ENCODE peak calls at places on chromosomes 4 and X, in eight cellular contexts. One of them, this sample, is unnamed. For H3K4me1, the result is how much of the 10 kb centered on the place peaks cover.

GRCh38 chr4:151922306-151922705 is 161.5 kb upstream of the GATB start:
- DNase-seq in prostate gland: no peak
- DNase-seq in PC-9: no peak
- DNase-seq in tibial artery: no peak
- DNase-seq in spleen: no peak
- DNase-seq in aorta: no peak
- DNase-seq in H9: no peak
- DNase-seq in tibial nerve: no peak
- DNase-seq in this sample: no peak

GRCh38 chr4:128191115-128191897 is 96.3 kb downstream of the PGRMC2 start:
- DNase-seq in prostate gland: peak
- DNase-seq in PC-9: peak
- DNase-seq in tibial artery: peak
- DNase-seq in spleen: peak
- DNase-seq in aorta: peak
- DNase-seq in H9: peak
- DNase-seq in tibial nerve: no peak
- DNase-seq in this sample: peak

GRCh38 chr4:41748788-41749445 is 392 bp upstream of the PHOX2B start:
- DNase-seq in prostate gland: no peak
- DNase-seq in PC-9: no peak
- DNase-seq in tibial artery: no peak
- DNase-seq in spleen: no peak
- DNase-seq in aorta: no peak
- DNase-seq in H9: no peak
- DNase-seq in tibial nerve: no peak
- DNase-seq in this sample: no peak

GRCh38 chr4:111234939-111235338 is 612.1 kb upstream of the PITX2 start:
- DNase-seq in prostate gland: no peak
- DNase-seq in PC-9: no peak
- DNase-seq in tibial artery: no peak
- DNase-seq in spleen: no peak
- DNase-seq in aorta: no peak
- DNase-seq in H9: no peak
- DNase-seq in tibial nerve: no peak
- DNase-seq in this sample: no peak

GRCh38 chrX:2707334-2707760 is 16.3 kb downstream of the CD99 start:
- DNase-seq in prostate gland: peak
- DNase-seq in PC-9: peak
- DNase-seq in tibial artery: peak
- DNase-seq in spleen: peak
- DNase-seq in aorta: peak
- DNase-seq in H9: peak
- DNase-seq in tibial nerve: peak
- DNase-seq in this sample: peak

GRCh38 chrX:53153581-53153980 is 59.6 kb downstream of the KANTR start:
- DNase-seq in prostate gland: no peak
- DNase-seq in PC-9: no peak
- DNase-seq in tibial artery: no peak
- DNase-seq in spleen: no peak
- DNase-seq in aorta: no peak
- DNase-seq in H9: no peak
- DNase-seq in tibial nerve: no peak
- DNase-seq in this sample: no peak

GRCh38 chrX:110244951-110245480 is 72.9 kb downstream of the AMMECR1 start:
- DNase-seq in prostate gland: no peak
- DNase-seq in PC-9: no peak
- DNase-seq in tibial artery: no peak
- DNase-seq in spleen: no peak
- DNase-seq in aorta: no peak
- DNase-seq in H9: no peak
- DNase-seq in tibial nerve: no peak
- DNase-seq in this sample: no peak

GRCh38 chrX:104335765-104336164 is 81.0 kb upstream of the ESX1 start:
- DNase-seq in prostate gland: no peak
- DNase-seq in PC-9: peak
- DNase-seq in tibial artery: no peak
- DNase-seq in spleen: no peak
- DNase-seq in aorta: no peak
- DNase-seq in H9: no peak
- DNase-seq in tibial nerve: no peak
- DNase-seq in this sample: no peak

GRCh38 chr4:184330008-184330400 is 112.3 kb upstream of the ENPP6 start:
- DNase-seq in prostate gland: no peak
- DNase-seq in PC-9: no peak
- DNase-seq in tibial artery: peak
- DNase-seq in spleen: peak
- DNase-seq in aorta: peak
- DNase-seq in H9: no peak
- DNase-seq in tibial nerve: peak
- DNase-seq in this sample: no peak

GRCh38 chr4:122930877-122931276 is 8.5 kb upstream of the NUDT6 start:
- DNase-seq in prostate gland: no peak
- DNase-seq in PC-9: no peak
- DNase-seq in tibial artery: no peak
- DNase-seq in spleen: no peak
- DNase-seq in aorta: no peak
- DNase-seq in H9: no peak
- DNase-seq in tibial nerve: no peak
- DNase-seq in this sample: no peak

GRCh38 chrX:153519569-153520285 is 2.3 kb downstream of the ATP2B3 start:
- DNase-seq in prostate gland: no peak
- DNase-seq in PC-9: no peak
- DNase-seq in tibial artery: no peak
- DNase-seq in spleen: no peak
- DNase-seq in aorta: no peak
- DNase-seq in H9: no peak
- DNase-seq in tibial nerve: no peak
- DNase-seq in this sample: no peak

DNA sequence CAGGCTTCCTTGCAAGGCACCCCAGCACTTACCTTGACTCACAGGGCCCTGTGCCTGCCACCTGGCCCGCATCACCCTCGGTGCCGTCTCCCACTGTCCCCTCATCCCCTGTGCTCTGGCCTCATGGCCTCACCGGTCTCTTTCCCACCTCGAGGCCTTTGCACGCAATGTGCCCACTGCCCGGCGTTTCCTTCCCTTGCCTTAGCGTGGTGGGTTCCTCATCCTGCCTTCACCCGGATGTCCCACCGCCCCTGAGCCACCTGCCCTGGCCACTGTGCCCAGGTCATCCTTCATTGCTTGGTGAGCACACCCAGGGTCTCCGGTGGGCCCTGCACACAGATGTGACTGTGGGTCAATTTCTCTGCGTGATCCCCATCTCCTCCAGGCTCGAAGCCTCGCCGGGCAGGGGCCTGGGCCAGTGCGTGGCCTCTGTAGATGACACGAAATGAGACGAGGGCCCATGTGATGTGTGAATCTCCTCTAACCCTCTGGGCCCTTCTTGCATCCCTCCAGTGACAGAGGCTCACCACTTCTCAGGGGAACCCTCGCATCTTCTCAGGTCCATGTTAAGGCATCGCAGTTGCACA is 4.6 kb downstream of the HTRA3 start:
- DNase-seq in prostate gland: no peak
- DNase-seq in PC-9: no peak
- DNase-seq in tibial artery: no peak
- DNase-seq in spleen: no peak
- DNase-seq in aorta: no peak
- DNase-seq in H9: no peak
- DNase-seq in tibial nerve: no peak
- DNase-seq in this sample: no peak
- H3K4me1 ChIP-seq in prostate gland: under half
- H3K4me1 ChIP-seq in PC-9: under half
- H3K4me1 ChIP-seq in tibial artery: under half
- H3K4me1 ChIP-seq in spleen: half or more
- H3K4me1 ChIP-seq in aorta: under half
- H3K4me1 ChIP-seq in H9: under half
- H3K4me1 ChIP-seq in tibial nerve: under half
- H3K4me1 ChIP-seq in this sample: under half

GRCh38 chr4:82852751-82853053 is 38.3 kb downstream of the SEC31A start:
- DNase-seq in prostate gland: no peak
- DNase-seq in PC-9: no peak
- DNase-seq in tibial artery: no peak
- DNase-seq in spleen: no peak
- DNase-seq in aorta: no peak
- DNase-seq in H9: no peak
- DNase-seq in tibial nerve: no peak
- DNase-seq in this sample: no peak

GRCh38 chr4:82848706-82849105 is 42.2 kb downstream of the SEC31A start:
- DNase-seq in prostate gland: no peak
- DNase-seq in PC-9: no peak
- DNase-seq in tibial artery: no peak
- DNase-seq in spleen: no peak
- DNase-seq in aorta: no peak
- DNase-seq in H9: no peak
- DNase-seq in tibial nerve: no peak
- DNase-seq in this sample: no peak

GRCh38 chr4:82851318-82851717 is 39.6 kb downstream of the SEC31A start:
- DNase-seq in prostate gland: no peak
- DNase-seq in PC-9: no peak
- DNase-seq in tibial artery: no peak
- DNase-seq in spleen: no peak
- DNase-seq in aorta: no peak
- DNase-seq in H9: no peak
- DNase-seq in tibial nerve: no peak
- DNase-seq in this sample: no peak

GRCh38 chr4:82850684-82851083 is 40.3 kb downstream of the SEC31A start:
- DNase-seq in prostate gland: no peak
- DNase-seq in PC-9: no peak
- DNase-seq in tibial artery: no peak
- DNase-seq in spleen: no peak
- DNase-seq in aorta: no peak
- DNase-seq in H9: no peak
- DNase-seq in tibial nerve: no peak
- DNase-seq in this sample: no peak

DNA sequence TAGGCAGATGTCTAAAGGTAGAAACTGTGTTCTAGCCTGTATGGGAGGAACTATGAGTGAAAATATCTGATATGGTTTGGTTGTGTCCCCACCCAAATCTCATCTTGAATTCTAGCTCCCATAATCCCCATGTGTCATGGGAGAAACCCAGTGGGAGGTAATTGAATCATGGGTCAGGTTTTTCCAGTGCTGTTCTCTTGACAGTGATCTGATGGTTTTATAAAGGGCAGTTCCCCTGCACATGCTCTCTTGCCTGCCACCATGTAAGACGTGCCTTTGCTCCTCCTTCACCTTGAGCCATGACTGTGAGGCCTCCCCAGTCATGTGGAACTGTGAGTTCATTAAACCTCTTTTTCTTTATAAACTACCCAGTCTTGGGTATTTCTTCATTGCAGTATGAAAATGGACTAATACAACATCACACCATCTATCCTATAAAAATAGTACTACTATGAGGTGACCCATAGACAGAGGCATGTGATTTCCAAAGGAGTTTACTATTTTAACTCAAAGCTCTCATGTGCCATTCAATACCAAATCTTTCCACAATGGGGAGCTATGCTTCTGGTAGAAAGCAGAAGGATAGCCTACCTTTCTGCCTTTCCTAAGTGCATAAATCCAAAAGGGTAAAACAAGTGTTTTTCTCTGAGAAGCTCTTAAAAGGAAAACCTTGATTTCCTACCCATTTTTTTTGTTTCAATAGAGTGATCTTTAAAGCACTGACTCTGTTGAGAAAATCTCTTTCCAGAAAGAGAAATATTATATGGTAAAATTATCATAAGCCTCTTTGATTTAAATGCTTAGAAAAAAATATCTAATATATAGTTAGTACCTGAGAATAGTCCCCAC is 38.8 kb downstream of the SEC31A start:
- DNase-seq in prostate gland: no peak
- DNase-seq in PC-9: no peak
- DNase-seq in tibial artery: no peak
- DNase-seq in spleen: no peak
- DNase-seq in aorta: no peak
- DNase-seq in H9: no peak
- DNase-seq in tibial nerve: no peak
- DNase-seq in this sample: no peak
- H3K27ac ChIP-seq in prostate gland: no peak
- H3K27ac ChIP-seq in PC-9: no peak
- H3K27ac ChIP-seq in tibial artery: no peak
- H3K27ac ChIP-seq in spleen: no peak
- H3K27ac ChIP-seq in aorta: no peak
- H3K27ac ChIP-seq in H9: no peak
- H3K27ac ChIP-seq in tibial nerve: no peak
- H3K27ac ChIP-seq in this sample: no peak

GRCh38 chr4:24808261-24808660 is 12.9 kb downstream of the SOD3 start:
- DNase-seq in prostate gland: no peak
- DNase-seq in PC-9: no peak
- DNase-seq in tibial artery: no peak
- DNase-seq in spleen: no peak
- DNase-seq in aorta: no peak
- DNase-seq in H9: no peak
- DNase-seq in tibial nerve: no peak
- DNase-seq in this sample: no peak
- H3K4me1 ChIP-seq in prostate gland: under half
- H3K4me1 ChIP-seq in PC-9: under half
- H3K4me1 ChIP-seq in tibial artery: under half
- H3K4me1 ChIP-seq in spleen: under half
- H3K4me1 ChIP-seq in aorta: under half
- H3K4me1 ChIP-seq in H9: under half
- H3K4me1 ChIP-seq in tibial nerve: under half
- H3K4me1 ChIP-seq in this sample: under half

DNA sequence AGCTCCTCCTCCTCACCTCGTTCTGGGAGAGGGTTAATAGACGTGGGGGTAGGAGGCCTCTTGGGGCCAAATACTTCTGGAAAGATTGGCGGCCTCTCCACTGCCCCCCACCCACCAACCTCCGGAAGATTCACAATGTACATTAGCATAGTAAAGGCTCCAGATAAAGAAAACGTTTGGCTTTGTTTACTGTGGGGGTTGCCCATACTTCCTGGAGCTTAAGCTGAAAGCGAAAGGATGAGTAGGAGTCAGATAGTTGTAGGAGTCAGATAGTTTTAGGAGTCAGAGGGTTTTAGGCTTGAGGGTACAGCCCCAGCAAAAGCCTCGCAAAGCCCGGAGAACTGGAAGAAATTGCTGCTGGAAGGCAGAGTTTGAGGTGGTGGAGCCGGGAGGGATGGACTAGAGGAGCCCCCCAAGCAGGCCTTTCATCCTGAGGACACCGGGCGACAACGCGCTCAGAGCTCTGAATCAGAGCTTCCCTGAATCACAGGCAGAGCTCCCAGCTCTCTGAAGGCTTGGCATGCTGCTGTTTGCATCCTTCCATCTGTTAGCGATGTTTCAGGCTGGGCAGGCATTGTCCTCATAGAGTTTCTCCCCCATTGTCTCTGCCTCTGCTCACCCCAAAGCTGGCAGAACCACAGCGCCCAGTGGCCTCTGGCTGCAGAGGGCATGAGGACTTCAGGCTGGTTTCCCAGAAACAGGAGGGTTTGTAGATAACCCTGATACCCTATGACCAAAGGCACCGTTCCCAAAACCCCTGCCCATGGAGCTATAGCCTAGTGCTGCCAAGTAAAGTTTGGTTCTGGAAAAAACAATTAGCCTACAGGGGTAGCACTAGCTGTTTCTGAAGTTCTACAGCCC is 280.7 kb downstream of the BCOR start:
- DNase-seq in prostate gland: no peak
- DNase-seq in PC-9: no peak
- DNase-seq in tibial artery: no peak
- DNase-seq in spleen: peak
- DNase-seq in aorta: no peak
- DNase-seq in H9: peak
- DNase-seq in tibial nerve: no peak
- DNase-seq in this sample: no peak
- H3K27ac ChIP-seq in prostate gland: no peak
- H3K27ac ChIP-seq in PC-9: no peak
- H3K27ac ChIP-seq in tibial artery: peak
- H3K27ac ChIP-seq in spleen: peak
- H3K27ac ChIP-seq in aorta: peak
- H3K27ac ChIP-seq in H9: peak
- H3K27ac ChIP-seq in tibial nerve: no peak
- H3K27ac ChIP-seq in this sample: no peak

This sample was measured in CD8-positive, alpha-beta T cell.